ENCODE peak calls at places on chromosomes 6 and 20, in five cellular contexts. F is T follicular helper cell, R is aorta, P is HS-27A, H is H9. C is an unnamed sample.

GRCh38 chr6:106913676-106914280 is 60.8 kb downstream of the CD24 start:
- DNase-seq in H (no peak), F (no peak), P (no peak), R (no peak), C (no peak)

GRCh38 chr20:38645318-38645717 is 43.7 kb downstream of the ARHGAP40 start:
- DNase-seq in P (no peak), R (no peak), F (no peak), H (no peak), C (no peak)

GRCh38 chr20:47672166-47672565 is 113.1 kb downstream of the SULF2 start:
- DNase-seq in H (no peak), F (no peak), P (no peak), R (no peak), C (no peak)

GRCh38 chr6:49453221-49453620 is 9.8 kb downstream of the MMUT start:
- DNase-seq in F (no peak), R (no peak), H (no peak), P (no peak), C (no peak)

GRCh38 chr6:13422601-13423247 is 64.7 kb downstream of the GFOD1 start:
- DNase-seq in F (no peak), R (no peak), H (peak), P (no peak), C (no peak)

GRCh38 chr6:45532626-45533258 is 155.0 kb upstream of the SUPT3H start:
- DNase-seq in R (no peak), P (no peak), H (no peak), F (no peak), C (no peak)

GRCh38 chr6:28643017-28643740 is 117.5 kb downstream of the GPX5 start:
- DNase-seq in H (peak), R (no peak), P (peak), F (no peak), C (no peak)

GRCh38 chr6:53679446-53679933 is 13.9 kb upstream of the KLHL31 start:
- DNase-seq in H (peak), P (no peak), F (no peak), R (no peak), C (no peak)

GRCh38 chr6:142870787-142871371 is 74.1 kb downstream of the HIVEP2 start:
- DNase-seq in P (no peak), H (no peak), R (no peak), F (no peak), C (no peak)

GRCh38 chr20:35891375-35891774 is 62.9 kb downstream of the SCAND1 start:
- DNase-seq in F (no peak), P (no peak), R (no peak), H (no peak), C (no peak)

GRCh38 chr6:112649853-112650252 is 302.7 kb downstream of the RFPL4B start:
- DNase-seq in P (no peak), F (no peak), H (no peak), R (no peak), C (no peak)